ENCODE peak calls at places on chromosomes 13 and 19, in seven cellular contexts. One of them, this sample, is unnamed. For H3K4me1, the result is how much of the 10 kb centered on the place peaks cover.

GRCh38 chr13:68810660-68811059 is 1297.0 kb upstream of the ATXN8OS start:
- DNase-seq in HepG2: peak
- DNase-seq in SK-N-SH: peak
- DNase-seq in GM12878: no peak
- DNase-seq in HCT116: no peak
- DNase-seq in GM23338: peak
- DNase-seq in K562: no peak
- DNase-seq in this sample: no peak

GRCh38 chr19:40466219-40467006 is at the start of gene SPTBN4:
- DNase-seq in GM12878: peak
- DNase-seq in HCT116: no peak
- DNase-seq in SK-N-SH: no peak
- DNase-seq in HepG2: no peak
- DNase-seq in K562: no peak
- DNase-seq in GM23338: no peak
- DNase-seq in this sample: no peak

GRCh38 chr13:110683203-110683883 is 22.6 kb downstream of the CARS2 start:
- DNase-seq in SK-N-SH: no peak
- DNase-seq in GM23338: peak
- DNase-seq in K562: no peak
- DNase-seq in GM12878: no peak
- DNase-seq in HepG2: peak
- DNase-seq in HCT116: peak
- DNase-seq in this sample: no peak

GRCh38 chr19:55196803-55197202 is 12.5 kb downstream of the PTPRH start:
- DNase-seq in HepG2: no peak
- DNase-seq in K562: no peak
- DNase-seq in GM12878: no peak
- DNase-seq in SK-N-SH: no peak
- DNase-seq in HCT116: no peak
- DNase-seq in GM23338: peak
- DNase-seq in this sample: no peak

GRCh38 chr19:12752056-12752781 is 628 bp downstream of the BEST2 start:
- DNase-seq in GM12878: no peak
- DNase-seq in HCT116: no peak
- DNase-seq in GM23338: no peak
- DNase-seq in HepG2: no peak
- DNase-seq in K562: no peak
- DNase-seq in SK-N-SH: peak
- DNase-seq in this sample: no peak

GRCh38 chr13:79898202-79898826 is 417.4 kb downstream of the NDFIP2 start:
- DNase-seq in GM23338: no peak
- DNase-seq in HCT116: no peak
- DNase-seq in SK-N-SH: no peak
- DNase-seq in K562: no peak
- DNase-seq in HepG2: no peak
- DNase-seq in GM12878: no peak
- DNase-seq in this sample: no peak

GRCh38 chr19:16026756-16027155 is 49.5 kb upstream of the TPM4 start:
- DNase-seq in K562: no peak
- DNase-seq in GM12878: no peak
- DNase-seq in HepG2: no peak
- DNase-seq in GM23338: no peak
- DNase-seq in HCT116: no peak
- DNase-seq in SK-N-SH: peak
- DNase-seq in this sample: no peak

GRCh38 chr19:30649934-30650614 is 277.9 kb downstream of the ZNF536 start:
- DNase-seq in GM12878: peak
- DNase-seq in HCT116: peak
- DNase-seq in HepG2: peak
- DNase-seq in GM23338: peak
- DNase-seq in K562: peak
- DNase-seq in SK-N-SH: peak
- DNase-seq in this sample: peak

GRCh38 chr13:112220296-112220875 is 153.4 kb downstream of the SOX1 start:
- DNase-seq in GM23338: no peak
- DNase-seq in HepG2: no peak
- DNase-seq in HCT116: no peak
- DNase-seq in SK-N-SH: no peak
- DNase-seq in GM12878: no peak
- DNase-seq in K562: no peak
- DNase-seq in this sample: no peak

GRCh38 chr13:20716951-20717350 is 13.5 kb downstream of the IL17D start:
- DNase-seq in GM23338: peak
- DNase-seq in HepG2: no peak
- DNase-seq in HCT116: no peak
- DNase-seq in GM12878: no peak
- DNase-seq in K562: no peak
- DNase-seq in SK-N-SH: no peak
- DNase-seq in this sample: no peak

GRCh38 chr19:19176950-19177349 is 6.9 kb upstream of the MEF2B start:
- DNase-seq in GM23338: no peak
- DNase-seq in HepG2: no peak
- DNase-seq in K562: peak
- DNase-seq in HCT116: no peak
- DNase-seq in GM12878: no peak
- DNase-seq in SK-N-SH: no peak
- DNase-seq in this sample: no peak

GRCh38 chr19:45814166-45814780 is 835 bp downstream of the RSPH6A start:
- DNase-seq in HepG2: no peak
- DNase-seq in SK-N-SH: no peak
- DNase-seq in GM12878: no peak
- DNase-seq in K562: no peak
- DNase-seq in GM23338: no peak
- DNase-seq in HCT116: no peak
- DNase-seq in this sample: no peak

GRCh38 chr13:111926501-111927180 is 140.3 kb upstream of the SOX1 start:
- DNase-seq in HCT116: no peak
- DNase-seq in K562: no peak
- DNase-seq in HepG2: no peak
- DNase-seq in GM12878: no peak
- DNase-seq in SK-N-SH: no peak
- DNase-seq in GM23338: no peak
- DNase-seq in this sample: no peak

GRCh38 chr19:4375620-4376228 is 24.6 kb downstream of the SH3GL1 start:
- DNase-seq in HepG2: peak
- DNase-seq in SK-N-SH: peak
- DNase-seq in GM23338: peak
- DNase-seq in HCT116: no peak
- DNase-seq in GM12878: peak
- DNase-seq in K562: peak
- DNase-seq in this sample: no peak

GRCh38 chr19:12774588-12775555 is at the start of gene HOOK2:
- DNase-seq in GM12878: no peak
- DNase-seq in GM23338: peak
- DNase-seq in SK-N-SH: no peak
- DNase-seq in HCT116: peak
- DNase-seq in K562: peak
- DNase-seq in HepG2: no peak
- DNase-seq in this sample: no peak

GRCh38 chr19:4929186-4929585 is 19.9 kb downstream of the UHRF1 start:
- DNase-seq in K562: no peak
- DNase-seq in HCT116: no peak
- DNase-seq in GM12878: no peak
- DNase-seq in HepG2: no peak
- DNase-seq in GM23338: no peak
- DNase-seq in SK-N-SH: no peak
- DNase-seq in this sample: no peak

GRCh38 chr13:56886398-56886797 is 254.3 kb upstream of the PRR20A start:
- DNase-seq in GM12878: no peak
- DNase-seq in HCT116: no peak
- DNase-seq in HepG2: no peak
- DNase-seq in SK-N-SH: no peak
- DNase-seq in K562: no peak
- DNase-seq in GM23338: no peak
- DNase-seq in this sample: no peak

DNA sequence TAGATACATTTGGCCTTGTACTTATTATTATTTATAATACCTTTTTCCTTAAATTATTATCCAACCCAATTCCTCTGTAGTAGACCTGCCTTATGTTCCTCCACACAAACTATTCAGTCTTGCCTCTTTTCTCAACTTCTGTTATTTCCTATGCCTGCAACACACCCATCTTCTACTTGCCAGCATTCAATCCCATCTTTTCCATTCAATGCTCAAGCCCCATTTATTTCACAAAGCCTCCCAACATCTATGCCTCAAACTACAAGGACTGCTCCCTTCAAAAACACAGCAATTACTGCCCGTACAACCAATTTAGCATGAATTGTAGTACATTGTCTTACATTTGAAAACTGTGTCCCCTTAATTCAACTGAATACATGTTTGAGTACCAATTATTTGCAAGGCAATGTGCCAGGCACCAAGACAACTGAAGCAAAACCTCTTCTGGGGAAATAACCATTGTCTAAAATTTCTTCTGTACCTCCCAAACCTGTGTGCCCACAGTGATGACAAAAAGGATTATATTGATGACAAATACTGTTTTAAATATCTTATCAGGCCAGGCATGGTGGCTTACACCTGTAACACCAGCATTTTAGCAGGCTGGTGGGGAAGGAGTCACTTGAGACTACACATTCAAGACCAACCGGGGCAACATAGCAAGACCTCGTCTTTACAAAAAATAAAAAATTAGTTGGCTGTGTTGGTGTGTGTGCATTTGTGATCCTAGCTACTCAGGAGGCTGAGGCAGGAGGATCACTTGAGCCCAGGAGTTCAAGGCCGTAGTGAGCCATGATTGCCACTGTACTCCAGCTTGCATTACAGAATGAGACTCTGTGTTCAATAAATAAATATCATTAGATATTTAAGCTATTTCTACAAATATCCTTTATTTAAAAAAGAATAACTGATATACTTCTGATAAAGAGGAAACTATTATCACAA is 35.1 kb downstream of the ELF1 start:
- DNase-seq in K562: no peak
- DNase-seq in HCT116: no peak
- DNase-seq in GM12878: no peak
- DNase-seq in SK-N-SH: no peak
- DNase-seq in HepG2: no peak
- DNase-seq in GM23338: no peak
- DNase-seq in this sample: no peak
- H3K4me1 ChIP-seq in K562: under half
- H3K4me1 ChIP-seq in HCT116: under half
- H3K4me1 ChIP-seq in GM12878: under half
- H3K4me1 ChIP-seq in SK-N-SH: under half
- H3K4me1 ChIP-seq in HepG2: half or more
- H3K4me1 ChIP-seq in GM23338: under half
- H3K4me1 ChIP-seq in this sample: under half

DNA sequence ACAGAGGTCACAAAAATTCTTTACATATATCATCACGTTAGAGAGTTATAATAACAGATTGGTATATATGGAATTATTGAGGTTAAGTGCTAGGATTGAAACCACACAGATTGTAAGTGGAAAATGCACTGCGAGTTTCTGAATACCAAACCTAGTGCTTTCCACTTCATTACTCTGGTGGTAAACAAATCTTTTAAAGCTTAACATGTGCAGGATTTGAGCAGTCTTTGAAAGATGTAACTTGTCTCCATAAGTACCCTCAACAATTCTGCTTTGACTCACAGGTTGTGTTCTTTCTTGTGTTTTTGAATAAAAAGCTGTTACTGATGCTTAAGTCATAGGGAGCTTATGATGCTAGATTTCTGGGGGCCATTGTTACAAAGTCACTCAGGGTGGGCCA is 314.7 kb upstream of the DACH1 start:
- DNase-seq in K562: no peak
- DNase-seq in SK-N-SH: no peak
- DNase-seq in GM23338: no peak
- DNase-seq in HCT116: no peak
- DNase-seq in HepG2: no peak
- DNase-seq in GM12878: no peak
- DNase-seq in this sample: no peak
- TF ChIP-seq POLR2AphosphoS5 in K562: no peak
- TF ChIP-seq POLR2AphosphoS5 in SK-N-SH: no peak
- TF ChIP-seq POLR2AphosphoS5 in GM23338: no peak
- TF ChIP-seq POLR2AphosphoS5 in HCT116: no peak
- TF ChIP-seq POLR2AphosphoS5 in HepG2: no peak
- TF ChIP-seq POLR2AphosphoS5 in GM12878: no peak
- TF ChIP-seq POLR2AphosphoS5 in this sample: no peak

DNA sequence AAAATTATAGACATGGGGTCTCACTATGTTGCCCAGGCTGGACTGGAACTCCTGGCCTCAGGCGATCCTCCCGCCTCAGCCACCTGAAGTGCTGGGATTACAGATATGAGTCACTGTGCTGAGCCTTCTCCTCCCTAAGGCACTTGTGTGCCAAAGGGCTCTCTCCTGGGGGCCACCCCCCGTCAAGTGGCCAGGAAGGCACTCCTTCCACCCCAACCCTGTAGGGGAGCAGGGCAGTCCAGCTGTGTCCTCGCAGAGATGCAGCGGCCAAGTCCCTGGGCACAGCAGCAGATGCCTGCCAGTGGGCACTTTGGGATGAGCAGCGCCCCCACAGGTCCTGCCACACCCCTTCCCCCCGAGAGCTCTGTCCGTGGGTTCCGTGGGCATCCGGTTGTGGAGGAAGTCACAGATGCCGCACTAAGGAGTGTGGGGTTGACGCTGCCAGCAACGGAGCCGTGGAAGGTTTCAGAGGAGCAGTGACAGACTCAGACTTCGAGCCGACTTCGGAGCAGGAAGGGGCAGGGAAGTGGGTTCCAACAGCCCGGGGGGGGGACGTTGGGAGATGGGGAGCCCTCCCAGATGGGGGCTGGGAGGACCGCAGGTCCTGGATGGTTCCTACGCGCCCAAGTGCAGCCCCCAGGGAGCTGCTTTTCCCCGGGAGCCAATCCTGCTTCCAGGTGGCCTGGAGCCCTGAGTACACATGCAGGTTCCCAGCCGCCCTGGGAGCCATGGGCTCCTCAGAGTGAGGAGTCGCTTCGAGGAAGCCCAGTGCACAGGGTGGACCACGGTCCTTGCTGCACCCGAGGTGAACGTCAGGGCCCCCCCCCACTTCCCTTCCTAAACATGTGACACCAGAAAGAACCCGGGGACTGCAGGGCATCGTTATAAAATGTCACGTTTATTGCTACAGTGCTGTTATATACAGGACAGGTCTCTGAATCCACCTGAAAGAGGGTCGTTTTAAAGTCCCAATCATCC is 3.4 kb upstream of the UQCR11 start:
- DNase-seq in HCT116: no peak
- DNase-seq in SK-N-SH: peak
- DNase-seq in GM12878: no peak
- DNase-seq in HepG2: no peak
- DNase-seq in K562: no peak
- DNase-seq in GM23338: peak
- DNase-seq in this sample: no peak
- TF ChIP-seq REST in HCT116: no peak
- TF ChIP-seq REST in SK-N-SH: no peak
- TF ChIP-seq REST in GM12878: no peak
- TF ChIP-seq REST in HepG2: no peak
- TF ChIP-seq REST in K562: no peak
- TF ChIP-seq REST in GM23338: no peak
- TF ChIP-seq REST in this sample: peak

DNA sequence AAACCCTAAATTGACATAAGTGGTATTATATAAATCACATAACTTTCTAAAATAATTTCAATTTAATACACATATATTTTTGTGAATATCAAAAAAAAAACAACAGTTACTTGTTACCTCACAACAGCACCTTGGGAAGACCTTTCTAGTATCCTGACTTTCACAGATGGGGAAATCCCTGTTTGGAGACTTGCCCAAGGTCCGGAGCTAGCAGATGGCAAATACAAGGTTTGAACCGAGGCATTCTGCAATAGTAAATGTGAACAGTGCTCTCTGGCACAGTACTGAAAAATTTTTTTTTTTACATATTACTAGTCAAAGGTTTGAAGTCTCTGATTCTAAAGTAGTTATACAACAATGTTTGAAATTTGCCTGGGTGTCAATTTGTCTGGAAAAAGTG is 104.5 kb downstream of the SUCLA2 start:
- DNase-seq in HCT116: no peak
- DNase-seq in SK-N-SH: no peak
- DNase-seq in GM23338: no peak
- DNase-seq in K562: no peak
- DNase-seq in HepG2: no peak
- DNase-seq in GM12878: no peak
- DNase-seq in this sample: no peak
- H3K4me1 ChIP-seq in HCT116: under half
- H3K4me1 ChIP-seq in SK-N-SH: under half
- H3K4me1 ChIP-seq in GM23338: under half
- H3K4me1 ChIP-seq in K562: under half
- H3K4me1 ChIP-seq in HepG2: under half
- H3K4me1 ChIP-seq in GM12878: under half
- H3K4me1 ChIP-seq in this sample: under half